ENCODE peak calls at places on chromosomes 7 and 10, in eight cellular contexts. D, J, K, F, B, Z, S and L are unnamed samples. For H3K9me3, the result is how much of the 10 kb centered on the place peaks cover.

GRCh38 chr7:135117096-135117495 is 30.8 kb upstream of the TMEM140 start:
- DNase-seq in D (no peak), J (no peak), K (no peak), F (no peak), B (no peak), Z (no peak), S (no peak), L (no peak)

GRCh38 chr7:78386520-78386919 is 587.9 kb downstream of the PHTF2 start:
- DNase-seq in D (no peak), J (no peak), K (no peak), F (no peak), B (no peak), Z (no peak), S (no peak), L (no peak)

GRCh38 chr10:30313579-30314376 is 35.3 kb downstream of the MTPAP start:
- DNase-seq in D (no peak), J (no peak), K (no peak), F (no peak), B (no peak), Z (no peak), S (no peak), L (no peak)

GRCh38 chr10:23158370-23158769 is 33.7 kb upstream of the PTF1A start:
- DNase-seq in D (no peak), J (no peak), K (no peak), F (peak), B (peak), Z (no peak), S (no peak), L (peak)

GRCh38 chr7:114649689-114650088 is 235.1 kb downstream of the FOXP2 start:
- DNase-seq in D (no peak), J (no peak), K (no peak), F (no peak), B (no peak), Z (no peak), S (no peak), L (no peak)

GRCh38 chr7:1910827-1911226 is 240.8 kb downstream of the ELFN1 start:
- DNase-seq in D (no peak), J (no peak), K (no peak), F (no peak), B (no peak), Z (no peak), S (no peak), L (no peak)

GRCh38 chr7:69047166-69047760 is 551.0 kb upstream of the AUTS2 start:
- DNase-seq in D (no peak), J (no peak), K (no peak), F (no peak), B (no peak), Z (no peak), S (no peak), L (no peak)

GRCh38 chr7:137328389-137329120 is 15.0 kb downstream of the PTN start:
- DNase-seq in D (no peak), J (no peak), K (no peak), F (no peak), B (peak), Z (no peak), S (no peak), L (peak)

GRCh38 chr10:96873756-96874467 is 41.8 kb downstream of the LCOR start:
- DNase-seq in D (no peak), J (no peak), K (no peak), F (no peak), B (no peak), Z (no peak), S (no peak), L (no peak)

DNA sequence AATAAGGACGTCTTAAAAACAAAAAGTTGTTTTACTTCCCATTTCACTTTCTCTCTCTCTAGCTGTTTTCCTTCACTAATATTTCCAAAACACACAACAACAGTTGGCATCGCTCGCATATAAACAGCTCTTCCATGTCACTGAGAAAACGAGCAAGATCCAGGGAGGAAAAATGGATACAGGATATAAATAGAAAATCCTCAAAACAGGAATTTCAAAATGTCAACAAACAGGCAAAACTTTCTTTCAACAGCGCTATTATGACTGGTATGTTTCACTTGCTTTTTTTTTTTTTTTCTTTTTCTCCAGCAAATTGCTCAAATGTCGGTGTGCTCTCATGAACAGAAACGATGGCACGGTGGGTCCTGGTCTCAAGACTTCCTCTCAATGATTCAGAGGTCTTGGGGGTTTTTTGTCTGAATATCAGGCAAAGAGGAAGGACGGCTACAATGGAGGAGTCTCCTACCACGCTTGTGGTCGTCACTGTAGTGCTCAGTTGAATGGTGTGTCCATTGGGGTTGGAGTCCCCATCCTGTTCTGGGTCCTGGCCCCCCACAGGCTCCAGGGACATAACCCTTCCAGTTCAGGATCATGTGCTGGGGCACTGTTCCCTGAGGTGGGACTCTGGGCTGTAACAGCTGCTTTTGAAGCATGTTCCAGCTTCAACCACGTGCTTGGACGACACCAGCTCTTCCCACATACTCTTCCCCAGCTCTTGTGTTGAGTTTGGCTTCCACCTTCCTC is 266.6 kb upstream of the KLF6 start:
- DNase-seq in D (no peak), J (no peak), K (no peak), F (no peak), B (no peak), Z (no peak), S (no peak), L (no peak)
- H3K4me3 ChIP-seq in D (peak), J (peak), K (peak), F (peak), B (no peak), Z (peak), S (peak), L (peak)

GRCh38 chr7:28958235-28958945 is at the start of gene TRIL:
- DNase-seq in D (peak), J (peak), K (peak), F (peak), B (no peak), Z (no peak), S (peak), L (peak)

GRCh38 chr7:28957064-28957821 is 887 bp downstream of the TRIL start:
- DNase-seq in D (peak), J (peak), K (peak), F (peak), B (no peak), Z (no peak), S (peak), L (no peak)

GRCh38 chr7:28956608-28957063 is 1.5 kb downstream of the TRIL start:
- DNase-seq in D (peak), J (peak), K (peak), F (peak), B (peak), Z (no peak), S (peak), L (no peak)

GRCh38 chr7:28958946-28959417 is 852 bp upstream of the TRIL start:
- DNase-seq in D (no peak), J (no peak), K (no peak), F (no peak), B (no peak), Z (no peak), S (no peak), L (no peak)

GRCh38 chr7:28957822-28958234 is 302 bp downstream of the TRIL start:
- DNase-seq in D (peak), J (no peak), K (peak), F (no peak), B (no peak), Z (no peak), S (no peak), L (no peak)
- TF ChIP-seq CTCF in D (no peak), J (no peak), K (no peak), F (no peak), B (no peak), Z (no peak), S (no peak), L (no peak)

DNA sequence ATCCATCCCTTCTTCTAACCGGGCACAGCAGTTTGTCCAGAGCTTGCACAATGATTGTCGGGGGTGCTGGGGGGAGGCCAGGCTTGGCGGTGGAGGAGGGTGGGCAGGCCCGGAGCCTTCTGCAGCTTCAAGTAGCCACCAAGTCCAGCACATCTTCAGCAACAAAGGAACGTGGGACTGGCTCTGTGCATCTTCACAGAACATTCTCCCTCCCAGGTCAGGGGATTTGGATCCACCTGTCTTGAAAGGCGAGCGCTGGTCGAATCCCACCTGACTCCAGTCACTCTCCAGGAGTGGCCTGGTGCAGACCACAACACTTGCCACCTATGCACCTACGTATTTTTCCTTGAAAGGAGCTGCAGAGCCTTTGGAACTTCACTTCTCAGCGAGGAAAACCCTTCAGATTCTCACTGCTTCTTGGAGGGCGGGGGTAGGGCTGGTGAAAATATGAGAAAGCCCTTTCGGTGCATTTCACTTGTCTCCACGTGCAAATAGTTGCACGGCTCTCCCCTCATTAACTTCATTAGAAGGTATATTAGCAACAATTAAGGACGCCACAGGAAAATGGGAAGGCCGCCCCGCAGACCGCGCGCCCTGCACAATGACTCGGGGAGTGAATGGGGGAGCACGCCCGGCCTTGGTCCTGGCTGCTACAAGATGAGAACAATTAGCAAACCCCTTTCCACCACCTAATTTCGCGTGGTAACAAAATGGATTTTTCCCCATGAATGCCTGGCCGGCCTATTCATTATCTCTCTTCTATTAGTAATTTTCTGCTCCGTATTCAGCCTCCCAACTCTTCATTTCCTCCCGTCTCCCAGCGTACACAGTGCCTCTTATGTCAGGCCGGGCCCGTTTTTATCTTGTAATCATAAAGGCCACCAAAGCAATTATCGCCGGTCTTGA is 346.7 kb downstream of the DNAJB6 start:
- DNase-seq in D (no peak), J (peak), K (peak), F (no peak), B (no peak), Z (no peak), S (no peak), L (no peak)
- H3K9me3 ChIP-seq in D (under half), J (under half), K (under half), F (under half), B (under half), Z (under half), S (under half), L (under half)

GRCh38 chr10:103693070-103693811 is 162.1 kb downstream of the SH3PXD2A start:
- DNase-seq in D (no peak), J (no peak), K (no peak), F (peak), B (no peak), Z (no peak), S (no peak), L (no peak)
- H3K4me3 ChIP-seq in D (peak), J (peak), K (peak), F (peak), B (no peak), Z (peak), S (peak), L (peak)

GRCh38 chr7:98091523-98091922 is 15.1 kb upstream of the LMTK2 start:
- DNase-seq in D (no peak), J (no peak), K (no peak), F (no peak), B (no peak), Z (no peak), S (no peak), L (no peak)

GRCh38 chr7:98102170-98102569 is 4.5 kb upstream of the LMTK2 start:
- DNase-seq in D (no peak), J (no peak), K (no peak), F (no peak), B (no peak), Z (no peak), S (no peak), L (no peak)

GRCh38 chr7:98100088-98100487 is 6.6 kb upstream of the LMTK2 start:
- DNase-seq in D (no peak), J (no peak), K (no peak), F (no peak), B (no peak), Z (no peak), S (no peak), L (no peak)

GRCh38 chr7:98097042-98097645 is 9.5 kb upstream of the LMTK2 start:
- DNase-seq in D (no peak), J (no peak), K (no peak), F (no peak), B (peak), Z (no peak), S (no peak), L (no peak)
- TF ChIP-seq CTCF in D (no peak), J (no peak), K (no peak), F (no peak), B (no peak), Z (no peak), S (no peak), L (no peak)

GRCh38 chr7:92435542-92435941 is 11.7 kb upstream of the GATAD1 start:
- DNase-seq in D (no peak), J (no peak), K (no peak), F (no peak), B (no peak), Z (no peak), S (no peak), L (no peak)
- H3K9me3 ChIP-seq in D (under half), J (under half), K (under half), F (under half), B (under half), Z (under half), S (under half), L (under half)

GRCh38 chr7:93574646-93575554 is at the start of gene CALCR:
- DNase-seq in D (no peak), J (peak), K (no peak), F (no peak), B (no peak), Z (no peak), S (no peak), L (no peak)
- H3K4me3 ChIP-seq in D (no peak), J (peak), K (peak), F (peak), B (no peak), Z (peak), S (no peak), L (no peak)

GRCh38 chr7:55272328-55272727 is 92.8 kb upstream of the LANCL2 start:
- DNase-seq in D (no peak), J (no peak), K (no peak), F (no peak), B (no peak), Z (no peak), S (no peak), L (no peak)

GRCh38 chr7:55273186-55273980 is 91.8 kb upstream of the LANCL2 start:
- DNase-seq in D (no peak), J (no peak), K (no peak), F (no peak), B (no peak), Z (no peak), S (no peak), L (no peak)

GRCh38 chr7:55274156-55274555 is 91.0 kb upstream of the LANCL2 start:
- DNase-seq in D (no peak), J (no peak), K (no peak), F (no peak), B (no peak), Z (no peak), S (no peak), L (no peak)

GRCh38 chr7:55271661-55272060 is 93.5 kb upstream of the LANCL2 start:
- DNase-seq in D (no peak), J (no peak), K (no peak), F (no peak), B (no peak), Z (no peak), S (no peak), L (no peak)

GRCh38 chr7:55271069-55271468 is 94.1 kb upstream of the LANCL2 start:
- DNase-seq in D (no peak), J (no peak), K (no peak), F (no peak), B (no peak), Z (no peak), S (no peak), L (no peak)
- TF ChIP-seq CTCF in D (no peak), J (no peak), K (no peak), F (no peak), B (peak), Z (no peak), S (no peak), L (peak)

GRCh38 chr10:111034598-111035310 is 42.1 kb upstream of the ADRA2A start:
- DNase-seq in D (no peak), J (no peak), K (no peak), F (no peak), B (no peak), Z (no peak), S (no peak), L (no peak)
- H3K9me3 ChIP-seq in D (under half), J (under half), K (under half), F (under half), B (under half), Z (under half), S (under half), L (under half)